ENCODE peak calls at places on chromosomes 2 and 18, in four cellular contexts. One of them, this sample, is unnamed.

GRCh38 chr2:240438810-240439697 is 3.6 kb downstream of the GPC1 start:
- DNase-seq in IMR-90: no peak
- DNase-seq in cardiac fibroblast: no peak
- DNase-seq in transverse colon: no peak
- DNase-seq in this sample: no peak

GRCh38 chr2:3718679-3719078 is 15.3 kb downstream of the DCDC2C start:
- DNase-seq in IMR-90: no peak
- DNase-seq in cardiac fibroblast: no peak
- DNase-seq in transverse colon: no peak
- DNase-seq in this sample: no peak

GRCh38 chr18:12774982-12775381 is 72.1 kb downstream of the PSMG2 start:
- DNase-seq in IMR-90: no peak
- DNase-seq in cardiac fibroblast: peak; percentile 25
- DNase-seq in transverse colon: no peak
- DNase-seq in this sample: no peak

GRCh38 chr2:235614176-235614860 is 120.5 kb downstream of the AGAP1 start:
- DNase-seq in IMR-90: no peak
- DNase-seq in cardiac fibroblast: peak; percentile 43
- DNase-seq in transverse colon: no peak
- DNase-seq in this sample: no peak

GRCh38 chr2:74764429-74765272 is 69.3 kb upstream of the HK2 start:
- DNase-seq in IMR-90: peak; percentile 60
- DNase-seq in cardiac fibroblast: peak; percentile 67
- DNase-seq in transverse colon: no peak
- DNase-seq in this sample: no peak

GRCh38 chr2:225454412-225454811 is 54.9 kb downstream of the NYAP2 start:
- DNase-seq in IMR-90: no peak
- DNase-seq in cardiac fibroblast: no peak
- DNase-seq in transverse colon: no peak
- DNase-seq in this sample: no peak

GRCh38 chr2:149991576-149991975 is 404.0 kb upstream of the MMADHC start:
- DNase-seq in IMR-90: peak; percentile 55
- DNase-seq in cardiac fibroblast: peak; percentile 16
- DNase-seq in transverse colon: no peak
- DNase-seq in this sample: no peak

GRCh38 chr18:35641467-35641866 is 59.9 kb downstream of the GALNT1 start:
- DNase-seq in IMR-90: no peak
- DNase-seq in cardiac fibroblast: no peak
- DNase-seq in transverse colon: no peak
- DNase-seq in this sample: no peak

GRCh38 chr2:227394403-227394802 is 6.7 kb upstream of the SCYGR1 start:
- DNase-seq in IMR-90: no peak
- DNase-seq in cardiac fibroblast: no peak
- DNase-seq in transverse colon: no peak
- DNase-seq in this sample: no peak

GRCh38 chr2:240469747-240470146 is 34.3 kb downstream of the GPC1 start:
- DNase-seq in IMR-90: no peak
- DNase-seq in cardiac fibroblast: no peak
- DNase-seq in transverse colon: peak; percentile 4
- DNase-seq in this sample: no peak

GRCh38 chr2:28318023-28318422 is 74.6 kb upstream of the FOSL2 start:
- DNase-seq in IMR-90: no peak
- DNase-seq in cardiac fibroblast: no peak
- DNase-seq in transverse colon: no peak
- DNase-seq in this sample: no peak

GRCh38 chr2:36450466-36451196 is 95.1 kb downstream of the CRIM1 start:
- DNase-seq in IMR-90: peak; percentile 89
- DNase-seq in cardiac fibroblast: peak; percentile 85
- DNase-seq in transverse colon: no peak
- DNase-seq in this sample: peak; percentile 82

GRCh38 chr18:45954070-45954712 is 12.9 kb downstream of the EPG5 start:
- DNase-seq in IMR-90: peak; percentile 95
- DNase-seq in cardiac fibroblast: peak; percentile 78
- DNase-seq in transverse colon: no peak
- DNase-seq in this sample: no peak

GRCh38 chr2:158782616-158783015 is 12.5 kb upstream of the DAPL1 start:
- DNase-seq in IMR-90: no peak
- DNase-seq in cardiac fibroblast: no peak
- DNase-seq in transverse colon: no peak
- DNase-seq in this sample: no peak

GRCh38 chr18:936941-937340 is 32.3 kb downstream of the ADCYAP1 start:
- DNase-seq in IMR-90: no peak
- DNase-seq in cardiac fibroblast: no peak
- DNase-seq in transverse colon: no peak
- DNase-seq in this sample: no peak

GRCh38 chr2:238700122-238700457 is 147.8 kb upstream of the TWIST2 start:
- DNase-seq in IMR-90: peak; percentile 64
- DNase-seq in cardiac fibroblast: peak; percentile 82
- DNase-seq in transverse colon: peak; percentile 18
- DNase-seq in this sample: no peak

GRCh38 chr2:159249955-159250723 is 36.4 kb downstream of the WDSUB1 start:
- DNase-seq in IMR-90: peak; percentile 72
- DNase-seq in cardiac fibroblast: peak; percentile 79
- DNase-seq in transverse colon: peak; percentile 72
- DNase-seq in this sample: peak; percentile 73

GRCh38 chr2:64679673-64680425 is 26.1 kb upstream of the SERTAD2 start:
- DNase-seq in IMR-90: no peak
- DNase-seq in cardiac fibroblast: no peak
- DNase-seq in transverse colon: no peak
- DNase-seq in this sample: no peak

GRCh38 chr2:216736326-216736725 is 41.0 kb upstream of the IGFBP5 start:
- DNase-seq in IMR-90: no peak
- DNase-seq in cardiac fibroblast: no peak
- DNase-seq in transverse colon: no peak
- DNase-seq in this sample: no peak

GRCh38 chr2:151869296-151869695 is 41.1 kb upstream of the ARL5A start:
- DNase-seq in IMR-90: no peak
- DNase-seq in cardiac fibroblast: no peak
- DNase-seq in transverse colon: no peak
- DNase-seq in this sample: no peak

GRCh38 chr2:179422037-179422643 is 157.5 kb upstream of the SESTD1 start:
- DNase-seq in IMR-90: peak; percentile 77
- DNase-seq in cardiac fibroblast: peak; percentile 82
- DNase-seq in transverse colon: peak; percentile 75
- DNase-seq in this sample: peak; percentile 19

GRCh38 chr2:167293172-167293781 is 405.0 kb downstream of the XIRP2 start:
- DNase-seq in IMR-90: peak; percentile 16
- DNase-seq in cardiac fibroblast: peak; percentile 18
- DNase-seq in transverse colon: peak; percentile 32
- DNase-seq in this sample: no peak

GRCh38 chr2:239318091-239318725 is 82.6 kb downstream of the HDAC4 start:
- DNase-seq in IMR-90: no peak
- DNase-seq in cardiac fibroblast: peak; percentile 20
- DNase-seq in transverse colon: no peak
- DNase-seq in this sample: no peak

GRCh38 chr2:72131916-72132841 is 15.5 kb downstream of the CYP26B1 start:
- DNase-seq in IMR-90: no peak
- DNase-seq in cardiac fibroblast: no peak
- DNase-seq in transverse colon: no peak
- DNase-seq in this sample: no peak

GRCh38 chr18:12458761-12459160 is 51.0 kb downstream of the PRELID3A start:
- DNase-seq in IMR-90: peak; percentile 34
- DNase-seq in cardiac fibroblast: no peak
- DNase-seq in transverse colon: no peak
- DNase-seq in this sample: no peak

GRCh38 chr2:241035142-241035817 is 36.9 kb downstream of the SNED1 start:
- DNase-seq in IMR-90: no peak
- DNase-seq in cardiac fibroblast: no peak
- DNase-seq in transverse colon: no peak
- DNase-seq in this sample: no peak

GRCh38 chr18:55585586-55586521 is 2.1 kb downstream of the TCF4 start:
- DNase-seq in IMR-90: peak; percentile 35
- DNase-seq in cardiac fibroblast: peak; percentile 51
- DNase-seq in transverse colon: no peak
- DNase-seq in this sample: no peak

GRCh38 chr2:169131587-169132512 is 62.5 kb downstream of the DHRS9 start:
- DNase-seq in IMR-90: peak; percentile 41
- DNase-seq in cardiac fibroblast: peak; percentile 74
- DNase-seq in transverse colon: no peak
- DNase-seq in this sample: no peak

GRCh38 chr2:7379799-7380198 is 462.6 kb downstream of the RNF144A start:
- DNase-seq in IMR-90: no peak
- DNase-seq in cardiac fibroblast: no peak
- DNase-seq in transverse colon: no peak
- DNase-seq in this sample: no peak

GRCh38 chr2:239188536-239188935 is 212.3 kb downstream of the HDAC4 start:
- DNase-seq in IMR-90: no peak
- DNase-seq in cardiac fibroblast: no peak
- DNase-seq in transverse colon: peak; percentile 6
- DNase-seq in this sample: no peak

GRCh38 chr2:71347517-71347916 is 15.9 kb downstream of the ZNF638 start:
- DNase-seq in IMR-90: peak; percentile 23
- DNase-seq in cardiac fibroblast: peak; percentile 23
- DNase-seq in transverse colon: no peak
- DNase-seq in this sample: no peak

GRCh38 chr2:164651361-164651760 is 30.1 kb upstream of the GRB14 start:
- DNase-seq in IMR-90: no peak
- DNase-seq in cardiac fibroblast: no peak
- DNase-seq in transverse colon: no peak
- DNase-seq in this sample: no peak

GRCh38 chr2:164655750-164656149 is 34.5 kb upstream of the GRB14 start:
- DNase-seq in IMR-90: no peak
- DNase-seq in cardiac fibroblast: peak; percentile 41
- DNase-seq in transverse colon: no peak
- DNase-seq in this sample: no peak

GRCh38 chr2:164657129-164657528 is 35.8 kb upstream of the GRB14 start:
- DNase-seq in IMR-90: peak; percentile 40
- DNase-seq in cardiac fibroblast: peak; percentile 41
- DNase-seq in transverse colon: no peak
- DNase-seq in this sample: peak; percentile 27

GRCh38 chr2:164655336-164655735 is 34.1 kb upstream of the GRB14 start:
- DNase-seq in IMR-90: no peak
- DNase-seq in cardiac fibroblast: no peak
- DNase-seq in transverse colon: no peak
- DNase-seq in this sample: no peak
- H3K4me3 ChIP-seq in IMR-90: no peak overlapping the region
- H3K4me3 ChIP-seq in cardiac fibroblast: no peak overlapping the region
- H3K4me3 ChIP-seq in transverse colon: no peak overlapping the region
- H3K4me3 ChIP-seq in this sample: no peak overlapping the region

GRCh38 chr2:176080540-176081355 is 3.0 kb downstream of the EVX2 start:
- DNase-seq in IMR-90: no peak
- DNase-seq in cardiac fibroblast: no peak
- DNase-seq in transverse colon: peak; percentile 49
- DNase-seq in this sample: no peak
- H3K4me3 ChIP-seq in IMR-90: peak overlapping the region; percentile 14
- H3K4me3 ChIP-seq in cardiac fibroblast: no peak overlapping the region
- H3K4me3 ChIP-seq in transverse colon: no peak overlapping the region
- H3K4me3 ChIP-seq in this sample: no peak overlapping the region

DNA sequence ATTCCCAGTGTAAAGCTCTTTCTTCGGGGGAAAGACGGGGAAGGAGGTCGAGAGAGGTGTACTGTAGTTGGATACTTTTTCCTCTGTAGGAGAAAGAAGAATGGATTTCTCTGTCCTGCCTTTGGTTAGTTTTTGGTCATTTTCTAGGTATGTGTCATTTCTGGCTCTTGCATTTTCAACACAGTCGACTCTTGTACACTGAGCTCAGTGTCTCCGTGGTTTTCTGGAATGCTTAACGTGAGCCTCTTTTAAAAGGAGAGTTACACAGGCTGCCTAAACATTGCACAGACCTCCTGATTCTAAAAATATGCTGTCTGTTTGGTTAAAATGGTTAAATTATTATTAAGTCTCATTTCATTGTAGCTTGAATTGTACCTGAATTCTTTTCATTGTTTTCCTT is 21.8 kb upstream of the GLS start:
- DNase-seq in IMR-90: peak; percentile 90
- DNase-seq in cardiac fibroblast: peak; percentile 61
- DNase-seq in transverse colon: no peak
- DNase-seq in this sample: no peak
- H3K4me3 ChIP-seq in IMR-90: no peak overlapping the region
- H3K4me3 ChIP-seq in cardiac fibroblast: no peak overlapping the region
- H3K4me3 ChIP-seq in transverse colon: no peak overlapping the region
- H3K4me3 ChIP-seq in this sample: no peak overlapping the region

DNA sequence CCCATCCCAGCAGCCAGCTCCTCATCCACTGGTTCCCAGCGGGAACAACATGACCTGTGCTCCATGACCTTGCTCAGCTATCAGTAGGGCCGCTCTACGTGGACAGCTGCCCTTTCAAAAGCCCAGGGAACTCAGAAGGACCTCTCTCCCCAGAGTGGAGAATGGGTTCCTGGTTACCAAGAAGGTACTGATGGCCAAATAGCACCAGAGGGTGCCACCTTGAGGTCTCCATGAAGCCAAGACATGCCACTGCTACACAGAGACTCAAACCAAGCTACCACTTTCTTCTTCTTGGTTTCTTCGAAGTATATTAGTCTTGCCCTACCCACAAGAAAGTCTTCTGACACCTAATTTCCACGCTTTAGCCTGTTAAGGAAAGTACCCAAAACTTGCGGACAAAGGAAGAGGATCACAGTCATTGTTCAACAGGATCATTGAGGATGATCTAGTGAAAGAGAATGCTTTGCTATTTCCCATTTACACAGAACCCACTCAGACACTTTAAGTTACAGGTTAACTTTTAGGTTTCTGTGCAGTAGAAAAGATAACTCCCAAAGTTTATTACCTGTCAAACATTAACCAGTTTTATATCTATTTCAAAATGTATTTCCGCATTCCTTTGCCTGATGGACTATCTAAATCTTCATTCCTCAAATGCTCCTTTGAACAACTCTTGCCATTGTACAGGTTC is 102.3 kb downstream of the ALPK2 start:
- DNase-seq in IMR-90: no peak
- DNase-seq in cardiac fibroblast: no peak
- DNase-seq in transverse colon: no peak
- DNase-seq in this sample: no peak
- H3K4me3 ChIP-seq in IMR-90: no peak overlapping the region
- H3K4me3 ChIP-seq in cardiac fibroblast: no peak overlapping the region
- H3K4me3 ChIP-seq in transverse colon: no peak overlapping the region
- H3K4me3 ChIP-seq in this sample: no peak overlapping the region

GRCh38 chr2:237598468-237599208 is 8.1 kb upstream of the RAB17 start:
- DNase-seq in IMR-90: no peak
- DNase-seq in cardiac fibroblast: no peak
- DNase-seq in transverse colon: no peak
- DNase-seq in this sample: no peak

GRCh38 chr2:237596856-237597679 is 6.5 kb upstream of the RAB17 start:
- DNase-seq in IMR-90: no peak
- DNase-seq in cardiac fibroblast: no peak
- DNase-seq in transverse colon: no peak
- DNase-seq in this sample: no peak

GRCh38 chr2:237594514-237594871 is 4.0 kb upstream of the RAB17 start:
- DNase-seq in IMR-90: peak; percentile 25
- DNase-seq in cardiac fibroblast: peak; percentile 51
- DNase-seq in transverse colon: no peak
- DNase-seq in this sample: no peak

GRCh38 chr2:237597680-237598145 is 7.2 kb upstream of the RAB17 start:
- DNase-seq in IMR-90: no peak
- DNase-seq in cardiac fibroblast: no peak
- DNase-seq in transverse colon: no peak
- DNase-seq in this sample: no peak

GRCh38 chr2:237596518-237596855 is 6.0 kb upstream of the RAB17 start:
- DNase-seq in IMR-90: no peak
- DNase-seq in cardiac fibroblast: no peak
- DNase-seq in transverse colon: no peak
- DNase-seq in this sample: no peak
- H3K4me3 ChIP-seq in IMR-90: no peak overlapping the region
- H3K4me3 ChIP-seq in cardiac fibroblast: no peak overlapping the region
- H3K4me3 ChIP-seq in transverse colon: no peak overlapping the region
- H3K4me3 ChIP-seq in this sample: no peak overlapping the region

This sample was measured in retinal pigment epithelial cell.